ENCODE peak calls at places on chromosomes 4 and X, in eight cellular contexts. One of them, this sample, is unnamed.

GRCh38 chr4:106816501-106816900 is 219.6 kb downstream of the DKK2 start:
- DNase-seq in WTC11: no peak
- DNase-seq in stimulated activated CD4-positive, alpha-beta T cell treated with anti-CD3 and anti-CD28 coated beads, Interleukin-4, amount 100 ng/mL, for 1 hour: no peak
- DNase-seq in HCEC 1CT: peak
- DNase-seq in NCI-H146: no peak
- DNase-seq in CD8-positive, alpha-beta memory T cell: no peak
- DNase-seq in KBM-7: no peak
- DNase-seq in Calu3: no peak
- DNase-seq in this sample: no peak

GRCh38 chrX:78455901-78456300 is 128.5 kb upstream of the CYSLTR1 start:
- DNase-seq in WTC11: no peak
- DNase-seq in stimulated activated CD4-positive, alpha-beta T cell treated with anti-CD3 and anti-CD28 coated beads, Interleukin-4, amount 100 ng/mL, for 1 hour: no peak
- DNase-seq in HCEC 1CT: no peak
- DNase-seq in NCI-H146: no peak
- DNase-seq in CD8-positive, alpha-beta memory T cell: no peak
- DNase-seq in KBM-7: no peak
- DNase-seq in Calu3: no peak
- DNase-seq in this sample: no peak

GRCh38 chrX:24145340-24146186 is 4.0 kb upstream of the ZFX start:
- DNase-seq in WTC11: no peak
- DNase-seq in stimulated activated CD4-positive, alpha-beta T cell treated with anti-CD3 and anti-CD28 coated beads, Interleukin-4, amount 100 ng/mL, for 1 hour: no peak
- DNase-seq in HCEC 1CT: peak
- DNase-seq in NCI-H146: peak
- DNase-seq in CD8-positive, alpha-beta memory T cell: no peak
- DNase-seq in KBM-7: peak
- DNase-seq in Calu3: peak
- DNase-seq in this sample: no peak

GRCh38 chrX:114905251-114905650 is 112.2 kb downstream of the IL13RA2 start:
- DNase-seq in WTC11: no peak
- DNase-seq in stimulated activated CD4-positive, alpha-beta T cell treated with anti-CD3 and anti-CD28 coated beads, Interleukin-4, amount 100 ng/mL, for 1 hour: no peak
- DNase-seq in HCEC 1CT: no peak
- DNase-seq in NCI-H146: no peak
- DNase-seq in CD8-positive, alpha-beta memory T cell: no peak
- DNase-seq in KBM-7: no peak
- DNase-seq in Calu3: no peak
- DNase-seq in this sample: no peak

GRCh38 chrX:87900320-87900908 is 382.8 kb downstream of the KLHL4 start:
- DNase-seq in WTC11: no peak
- DNase-seq in stimulated activated CD4-positive, alpha-beta T cell treated with anti-CD3 and anti-CD28 coated beads, Interleukin-4, amount 100 ng/mL, for 1 hour: peak
- DNase-seq in HCEC 1CT: no peak
- DNase-seq in NCI-H146: no peak
- DNase-seq in CD8-positive, alpha-beta memory T cell: no peak
- DNase-seq in KBM-7: peak
- DNase-seq in Calu3: no peak
- DNase-seq in this sample: no peak

GRCh38 chrX:48972214-48973164 is 845 bp upstream of the KCND1 start:
- DNase-seq in WTC11: peak
- DNase-seq in stimulated activated CD4-positive, alpha-beta T cell treated with anti-CD3 and anti-CD28 coated beads, Interleukin-4, amount 100 ng/mL, for 1 hour: peak
- DNase-seq in HCEC 1CT: peak
- DNase-seq in NCI-H146: peak
- DNase-seq in CD8-positive, alpha-beta memory T cell: no peak
- DNase-seq in KBM-7: peak
- DNase-seq in Calu3: peak
- DNase-seq in this sample: peak

GRCh38 chrX:124211312-124211942 is 121.0 kb upstream of the TEX13D start:
- DNase-seq in WTC11: no peak
- DNase-seq in stimulated activated CD4-positive, alpha-beta T cell treated with anti-CD3 and anti-CD28 coated beads, Interleukin-4, amount 100 ng/mL, for 1 hour: no peak
- DNase-seq in HCEC 1CT: peak
- DNase-seq in NCI-H146: peak
- DNase-seq in CD8-positive, alpha-beta memory T cell: no peak
- DNase-seq in KBM-7: peak
- DNase-seq in Calu3: peak
- DNase-seq in this sample: no peak

GRCh38 chr4:41575665-41576064 is 37.7 kb downstream of the LIMCH1 start:
- DNase-seq in WTC11: no peak
- DNase-seq in stimulated activated CD4-positive, alpha-beta T cell treated with anti-CD3 and anti-CD28 coated beads, Interleukin-4, amount 100 ng/mL, for 1 hour: no peak
- DNase-seq in HCEC 1CT: no peak
- DNase-seq in NCI-H146: no peak
- DNase-seq in CD8-positive, alpha-beta memory T cell: no peak
- DNase-seq in KBM-7: no peak
- DNase-seq in Calu3: no peak
- DNase-seq in this sample: no peak

GRCh38 chrX:68989865-68990606 is 161.2 kb downstream of the EFNB1 start:
- DNase-seq in WTC11: peak
- DNase-seq in stimulated activated CD4-positive, alpha-beta T cell treated with anti-CD3 and anti-CD28 coated beads, Interleukin-4, amount 100 ng/mL, for 1 hour: no peak
- DNase-seq in HCEC 1CT: no peak
- DNase-seq in NCI-H146: no peak
- DNase-seq in CD8-positive, alpha-beta memory T cell: no peak
- DNase-seq in KBM-7: no peak
- DNase-seq in Calu3: peak
- DNase-seq in this sample: no peak

GRCh38 chrX:149493567-149494562 is 11.2 kb downstream of the IDS start:
- DNase-seq in WTC11: no peak
- DNase-seq in stimulated activated CD4-positive, alpha-beta T cell treated with anti-CD3 and anti-CD28 coated beads, Interleukin-4, amount 100 ng/mL, for 1 hour: no peak
- DNase-seq in HCEC 1CT: peak
- DNase-seq in NCI-H146: no peak
- DNase-seq in CD8-positive, alpha-beta memory T cell: no peak
- DNase-seq in KBM-7: peak
- DNase-seq in Calu3: no peak
- DNase-seq in this sample: no peak

GRCh38 chr4:134147941-134148340 is 53.6 kb downstream of the PABPC4L start:
- DNase-seq in WTC11: no peak
- DNase-seq in stimulated activated CD4-positive, alpha-beta T cell treated with anti-CD3 and anti-CD28 coated beads, Interleukin-4, amount 100 ng/mL, for 1 hour: no peak
- DNase-seq in HCEC 1CT: no peak
- DNase-seq in NCI-H146: no peak
- DNase-seq in CD8-positive, alpha-beta memory T cell: no peak
- DNase-seq in KBM-7: no peak
- DNase-seq in Calu3: no peak
- DNase-seq in this sample: no peak

GRCh38 chr4:95547708-95548471 is 883 bp downstream of the UNC5C start:
- DNase-seq in WTC11: peak
- DNase-seq in stimulated activated CD4-positive, alpha-beta T cell treated with anti-CD3 and anti-CD28 coated beads, Interleukin-4, amount 100 ng/mL, for 1 hour: no peak
- DNase-seq in HCEC 1CT: no peak
- DNase-seq in NCI-H146: no peak
- DNase-seq in CD8-positive, alpha-beta memory T cell: no peak
- DNase-seq in KBM-7: no peak
- DNase-seq in Calu3: no peak
- DNase-seq in this sample: peak

GRCh38 chrX:129932792-129933321 is 26.9 kb downstream of the UTP14A start:
- DNase-seq in WTC11: peak
- DNase-seq in stimulated activated CD4-positive, alpha-beta T cell treated with anti-CD3 and anti-CD28 coated beads, Interleukin-4, amount 100 ng/mL, for 1 hour: peak
- DNase-seq in HCEC 1CT: no peak
- DNase-seq in NCI-H146: peak
- DNase-seq in CD8-positive, alpha-beta memory T cell: no peak
- DNase-seq in KBM-7: peak
- DNase-seq in Calu3: peak
- DNase-seq in this sample: peak

GRCh38 chr4:88841635-88842034 is 144.0 kb upstream of the NAP1L5 start:
- DNase-seq in WTC11: no peak
- DNase-seq in stimulated activated CD4-positive, alpha-beta T cell treated with anti-CD3 and anti-CD28 coated beads, Interleukin-4, amount 100 ng/mL, for 1 hour: no peak
- DNase-seq in HCEC 1CT: no peak
- DNase-seq in NCI-H146: no peak
- DNase-seq in CD8-positive, alpha-beta memory T cell: no peak
- DNase-seq in KBM-7: no peak
- DNase-seq in Calu3: no peak
- DNase-seq in this sample: no peak